ENCODE peak calls at places on chromosomes 7 and 10, in eight cellular contexts. S, O, W, H, L, Q, D and V are unnamed samples.

GRCh38 chr10:58846856-58847255 is 329.6 kb upstream of the PHYHIPL start:
- DNase-seq in S (no peak), O (no peak), W (no peak), H (no peak), L (no peak), Q (no peak), D (no peak), V (no peak)

GRCh38 chr7:113128028-113128427 is 9.7 kb upstream of the SMIM30 start:
- DNase-seq in S (no peak), O (no peak), W (no peak), H (no peak), L (no peak), Q (peak; percentile 59), D (no peak), V (no peak)

GRCh38 chr10:19788902-19789301 is 27.3 kb upstream of the PLXDC2 start:
- DNase-seq in S (no peak), O (no peak), W (no peak), H (no peak), L (no peak), Q (no peak), D (no peak), V (no peak)

GRCh38 chr10:33743429-33743857 is 409.0 kb upstream of the NRP1 start:
- DNase-seq in S (no peak), O (no peak), W (no peak), H (no peak), L (peak; percentile 55), Q (no peak), D (no peak), V (no peak)

GRCh38 chr7:66182920-66183319 is 22.2 kb upstream of the TPST1 start:
- DNase-seq in S (no peak), O (no peak), W (no peak), H (no peak), L (no peak), Q (no peak), D (no peak), V (no peak)

GRCh38 chr7:105480931-105481330 is 41.1 kb downstream of the PUS7 start:
- DNase-seq in S (no peak), O (no peak), W (no peak), H (no peak), L (no peak), Q (no peak), D (no peak), V (no peak)

GRCh38 chr10:46542567-46543323 is 13.7 kb downstream of the GPRIN2 start:
- DNase-seq in S (peak; percentile 20), O (no peak), W (peak; percentile 8), H (no peak), L (no peak), Q (no peak), D (peak; percentile 66), V (peak; percentile 0)

GRCh38 chr7:86900886-86901285 is 158.6 kb downstream of the ELAPOR2 start:
- DNase-seq in S (no peak), O (no peak), W (no peak), H (no peak), L (no peak), Q (no peak), D (no peak), V (no peak)

GRCh38 chr7:18384491-18385143 is 110.9 kb upstream of the HDAC9 start:
- DNase-seq in S (no peak), O (no peak), W (no peak), H (no peak), L (no peak), Q (no peak), D (no peak), V (no peak)

GRCh38 chr7:76329479-76329878 is 27.0 kb downstream of the HSPB1 start:
- DNase-seq in S (no peak), O (no peak), W (no peak), H (no peak), L (no peak), Q (no peak), D (no peak), V (no peak)

GRCh38 chr10:76560338-76560737 is 1077.3 kb downstream of the KCNMA1 start:
- DNase-seq in S (no peak), O (no peak), W (no peak), H (no peak), L (no peak), Q (no peak), D (no peak), V (no peak)

GRCh38 chr7:20287317-20287716 is 43.4 kb upstream of the ITGB8 start:
- DNase-seq in S (no peak), O (no peak), W (no peak), H (no peak), L (no peak), Q (no peak), D (no peak), V (no peak)

GRCh38 chr7:133504825-133505224 is 251.9 kb downstream of the EXOC4 start:
- DNase-seq in S (no peak), O (no peak), W (no peak), H (no peak), L (no peak), Q (peak; percentile 23), D (no peak), V (no peak)

GRCh38 chr7:102890292-102890970 is 22.4 kb upstream of the LRRC17 start:
- DNase-seq in S (no peak), O (no peak), W (no peak), H (no peak), L (no peak), Q (peak; percentile 93), D (no peak), V (no peak)

GRCh38 chr10:30472414-30473155 is 38.6 kb downstream of the MAP3K8 start:
- DNase-seq in S (no peak), O (no peak), W (no peak), H (no peak), L (no peak), Q (no peak), D (no peak), V (no peak)

GRCh38 chr7:152370297-152370696 is 65.5 kb downstream of the KMT2C start:
- DNase-seq in S (no peak), O (no peak), W (no peak), H (no peak), L (no peak), Q (no peak), D (no peak), V (no peak)

GRCh38 chr10:51547941-51548340 is 151.5 kb downstream of the CSTF2T start:
- DNase-seq in S (no peak), O (no peak), W (no peak), H (no peak), L (no peak), Q (no peak), D (no peak), V (no peak)

GRCh38 chr10:97882142-97883091 is 32.8 kb downstream of the GOLGA7B start:
- DNase-seq in S (no peak), O (no peak), W (peak; percentile 63), H (no peak), L (no peak), Q (peak; percentile 88), D (peak; percentile 93), V (no peak)

GRCh38 chr7:30921540-30921930 is 9.9 kb downstream of the AQP1 start:
- DNase-seq in S (peak; percentile 12), O (no peak), W (no peak), H (no peak), L (peak; percentile 21), Q (no peak), D (peak; percentile 32), V (no peak)

GRCh38 chr10:72044417-72045041 is 43.8 kb downstream of the SPOCK2 start:
- DNase-seq in S (no peak), O (no peak), W (peak; percentile 74), H (no peak), L (no peak), Q (no peak), D (no peak), V (no peak)

GRCh38 chr10:132466520-132467463 is 69.8 kb downstream of the PWWP2B start:
- DNase-seq in S (no peak), O (no peak), W (peak; percentile 17), H (no peak), L (peak; percentile 24), Q (no peak), D (no peak), V (peak; percentile 7)

GRCh38 chr7:157041004-157041403 is 30.5 kb upstream of the MNX1 start:
- DNase-seq in S (no peak), O (no peak), W (no peak), H (no peak), L (no peak), Q (no peak), D (no peak), V (no peak)

GRCh38 chr10:13977861-13978843 is 352.6 kb downstream of the FRMD4A start:
- DNase-seq in S (no peak), O (no peak), W (no peak), H (no peak), L (no peak), Q (peak; percentile 97), D (no peak), V (no peak)

GRCh38 chr10:69407621-69408301 is 9.0 kb downstream of the TACR2 start:
- DNase-seq in S (no peak), O (no peak), W (no peak), H (no peak), L (no peak), Q (no peak), D (no peak), V (no peak)
- TF ChIP-seq CTCF in S (no peak), O (no peak), W (no peak), H (no peak), L (no peak), Q (no peak), D (no peak), V (peak; percentile 21)

DNA sequence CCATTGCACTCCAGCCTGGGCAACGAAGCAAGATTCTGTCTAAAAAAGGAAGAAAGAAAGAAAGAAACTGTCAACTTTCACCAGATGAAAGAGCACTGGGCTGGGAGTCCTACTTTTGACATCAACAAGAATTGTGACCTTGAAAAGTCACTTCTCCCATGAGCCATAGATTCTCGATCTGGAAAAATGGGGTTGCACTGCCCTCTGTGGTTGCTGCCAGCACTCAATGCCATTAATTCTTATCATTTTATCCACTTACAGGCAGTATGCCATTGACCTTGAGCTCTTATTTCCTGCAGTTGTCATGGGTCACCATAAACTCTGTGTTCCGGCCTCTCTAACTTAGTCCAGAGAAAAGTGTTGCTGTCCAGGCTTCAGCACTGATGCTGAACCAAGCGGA is 137.2 kb downstream of the NOC3L start:
- DNase-seq in S (no peak), O (no peak), W (peak; percentile 33), H (no peak), L (no peak), Q (peak; percentile 36), D (no peak), V (no peak)
- TF ChIP-seq CTCF in S (no peak), O (no peak), W (peak; percentile 43), H (no peak), L (no peak), Q (peak; percentile 47), D (peak; percentile 25), V (no peak)

GRCh38 chr10:105243825-105244224 is 602.7 kb downstream of the SORCS3 start:
- DNase-seq in S (no peak), O (no peak), W (no peak), H (no peak), L (no peak), Q (no peak), D (no peak), V (no peak)
- TF ChIP-seq CTCF in S (no peak), O (no peak), W (no peak), H (no peak), L (no peak), Q (no peak), D (no peak), V (no peak)

DNA sequence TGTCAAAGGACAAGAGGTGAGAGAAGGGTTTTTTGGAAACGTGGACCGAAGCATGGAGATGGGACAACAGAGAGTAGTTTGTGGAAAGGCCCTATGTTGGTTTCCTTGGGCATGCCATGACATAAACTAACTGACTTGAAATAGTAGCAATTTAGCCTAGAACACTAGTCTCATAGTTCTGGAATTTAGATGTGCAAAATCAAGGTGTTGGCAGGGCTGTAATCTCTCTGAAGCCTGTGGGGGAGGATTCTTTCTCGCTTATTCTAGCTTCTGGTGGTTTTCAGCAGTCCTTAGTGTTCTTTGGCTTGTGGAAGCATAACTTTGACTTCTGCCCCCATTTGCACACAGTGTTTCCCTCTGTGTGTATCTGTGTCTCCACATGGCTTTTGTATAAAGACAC is 283.4 kb downstream of the GFRA1 start:
- DNase-seq in S (no peak), O (no peak), W (no peak), H (no peak), L (no peak), Q (no peak), D (no peak), V (no peak)
- TF ChIP-seq CTCF in S (no peak), O (no peak), W (no peak), H (no peak), L (no peak), Q (no peak), D (no peak), V (no peak)